ENCODE peak calls at places on chromosomes 2 and 18, in five cellular contexts. One of them, this sample, is unnamed.
A peak's percentile ranks its signal among the peaks of the same experiment; 100 is the strongest.

GRCh38 chr2:212994976-212995375 is 156.4 kb downstream of the IKZF2 start:
- DNase-seq in NCI-H774: no peak
- DNase-seq in KBM-7: no peak
- DNase-seq in activated gamma-delta T cell: no peak
- DNase-seq in stimulated activated CD8-positive, alpha-beta memory T cell treated with anti-CD3 and anti-CD28 coated beads, Interleukin-15, amount 100 ng/mL, for 24 hours: no peak
- DNase-seq in this sample: no peak

GRCh38 chr2:176763871-176764404 is 448.7 kb upstream of the HNRNPA3 start:
- DNase-seq in stimulated activated CD8-positive, alpha-beta memory T cell treated with anti-CD3 and anti-CD28 coated beads, Interleukin-15, amount 100 ng/mL, for 24 hours: no peak
- DNase-seq in NCI-H774: no peak
- DNase-seq in activated gamma-delta T cell: no peak
- DNase-seq in KBM-7: no peak
- DNase-seq in this sample: peak; percentile 93

GRCh38 chr2:102186676-102187190 is at the start of gene IL1RL2:
- DNase-seq in NCI-H774: no peak
- DNase-seq in stimulated activated CD8-positive, alpha-beta memory T cell treated with anti-CD3 and anti-CD28 coated beads, Interleukin-15, amount 100 ng/mL, for 24 hours: no peak
- DNase-seq in activated gamma-delta T cell: no peak
- DNase-seq in KBM-7: no peak
- DNase-seq in this sample: no peak

GRCh38 chr18:61992285-61992684 is 99.5 kb upstream of the RNF152 start:
- DNase-seq in NCI-H774: no peak
- DNase-seq in KBM-7: no peak
- DNase-seq in activated gamma-delta T cell: no peak
- DNase-seq in stimulated activated CD8-positive, alpha-beta memory T cell treated with anti-CD3 and anti-CD28 coated beads, Interleukin-15, amount 100 ng/mL, for 24 hours: no peak
- DNase-seq in this sample: no peak

GRCh38 chr2:239807568-239807967 is 217.6 kb downstream of the NDUFA10 start:
- DNase-seq in KBM-7: no peak
- DNase-seq in stimulated activated CD8-positive, alpha-beta memory T cell treated with anti-CD3 and anti-CD28 coated beads, Interleukin-15, amount 100 ng/mL, for 24 hours: no peak
- DNase-seq in activated gamma-delta T cell: no peak
- DNase-seq in NCI-H774: no peak
- DNase-seq in this sample: no peak

GRCh38 chr18:31100598-31101147 is 1.5 kb downstream of the DSC2 start:
- DNase-seq in KBM-7: no peak
- DNase-seq in stimulated activated CD8-positive, alpha-beta memory T cell treated with anti-CD3 and anti-CD28 coated beads, Interleukin-15, amount 100 ng/mL, for 24 hours: no peak
- DNase-seq in activated gamma-delta T cell: no peak
- DNase-seq in NCI-H774: no peak
- DNase-seq in this sample: no peak

GRCh38 chr18:46622999-46623398 is 34.0 kb downstream of the LOXHD1 start:
- DNase-seq in KBM-7: no peak
- DNase-seq in activated gamma-delta T cell: no peak
- DNase-seq in stimulated activated CD8-positive, alpha-beta memory T cell treated with anti-CD3 and anti-CD28 coated beads, Interleukin-15, amount 100 ng/mL, for 24 hours: no peak
- DNase-seq in NCI-H774: no peak
- DNase-seq in this sample: peak; percentile 0

GRCh38 chr2:54942373-54942772 is 107.9 kb downstream of the RTN4 start:
- DNase-seq in NCI-H774: no peak
- DNase-seq in activated gamma-delta T cell: no peak
- DNase-seq in KBM-7: no peak
- DNase-seq in stimulated activated CD8-positive, alpha-beta memory T cell treated with anti-CD3 and anti-CD28 coated beads, Interleukin-15, amount 100 ng/mL, for 24 hours: no peak
- DNase-seq in this sample: no peak

GRCh38 chr18:8814206-8814605 is 108.8 kb downstream of the MTCL1 start:
- DNase-seq in stimulated activated CD8-positive, alpha-beta memory T cell treated with anti-CD3 and anti-CD28 coated beads, Interleukin-15, amount 100 ng/mL, for 24 hours: no peak
- DNase-seq in NCI-H774: no peak
- DNase-seq in KBM-7: no peak
- DNase-seq in activated gamma-delta T cell: no peak
- DNase-seq in this sample: no peak

GRCh38 chr2:126761981-126762878 is 106.3 kb downstream of the GYPC start:
- DNase-seq in activated gamma-delta T cell: peak; percentile 17
- DNase-seq in stimulated activated CD8-positive, alpha-beta memory T cell treated with anti-CD3 and anti-CD28 coated beads, Interleukin-15, amount 100 ng/mL, for 24 hours: no peak
- DNase-seq in NCI-H774: no peak
- DNase-seq in KBM-7: no peak
- DNase-seq in this sample: no peak

GRCh38 chr18:47968721-47969120 is 38.3 kb upstream of the SMAD2 start:
- DNase-seq in KBM-7: no peak
- DNase-seq in stimulated activated CD8-positive, alpha-beta memory T cell treated with anti-CD3 and anti-CD28 coated beads, Interleukin-15, amount 100 ng/mL, for 24 hours: no peak
- DNase-seq in activated gamma-delta T cell: no peak
- DNase-seq in NCI-H774: no peak
- DNase-seq in this sample: no peak

GRCh38 chr2:196112408-196113039 is 43.9 kb upstream of the DNAH7 start:
- DNase-seq in NCI-H774: no peak
- DNase-seq in KBM-7: no peak
- DNase-seq in activated gamma-delta T cell: no peak
- DNase-seq in stimulated activated CD8-positive, alpha-beta memory T cell treated with anti-CD3 and anti-CD28 coated beads, Interleukin-15, amount 100 ng/mL, for 24 hours: no peak
- DNase-seq in this sample: no peak

GRCh38 chr2:239393941-239394340 is 6.9 kb downstream of the HDAC4 start:
- DNase-seq in NCI-H774: no peak
- DNase-seq in stimulated activated CD8-positive, alpha-beta memory T cell treated with anti-CD3 and anti-CD28 coated beads, Interleukin-15, amount 100 ng/mL, for 24 hours: no peak
- DNase-seq in KBM-7: no peak
- DNase-seq in activated gamma-delta T cell: no peak
- DNase-seq in this sample: no peak

This sample was measured in OCI-LY7.